ENCODE peak calls at places on chromosomes 6 and 20, in five cellular contexts. W, A, C, O and G are unnamed samples.

GRCh38 chr20:24289737-24290481 is 179.5 kb upstream of the SYNDIG1 start:
- DNase-seq in W (no peak), A (no peak), C (peak), O (no peak), G (no peak)

GRCh38 chr20:51338692-51339440 is 203.7 kb downstream of the NFATC2 start:
- DNase-seq in W (no peak), A (no peak), C (peak), O (no peak), G (no peak)

GRCh38 chr6:98992494-98992893 is 44.7 kb upstream of the FBXL4 start:
- DNase-seq in W (no peak), A (no peak), C (no peak), O (no peak), G (no peak)

GRCh38 chr20:57509665-57510237 is 15.2 kb downstream of the CTCFL start:
- DNase-seq in W (no peak), A (no peak), C (peak), O (no peak), G (no peak)

GRCh38 chr6:149013932-149014331 is 267.1 kb downstream of the UST start:
- DNase-seq in W (no peak), A (no peak), C (no peak), O (no peak), G (no peak)

GRCh38 chr20:62564456-62565245 is 77.7 kb upstream of the SLCO4A1 start:
- DNase-seq in W (no peak), A (no peak), C (no peak), O (no peak), G (no peak)

GRCh38 chr20:50317644-50318043 is 127.0 kb downstream of the CEBPB start:
- DNase-seq in W (no peak), A (no peak), C (no peak), O (peak), G (peak)

GRCh38 chr6:31727034-31727716 is 1.9 kb downstream of the DDAH2 start:
- DNase-seq in W (peak), A (peak), C (no peak), O (no peak), G (no peak)

GRCh38 chr6:107348224-107348623 is 111.1 kb downstream of the PDSS2 start:
- DNase-seq in W (no peak), A (no peak), C (peak), O (no peak), G (no peak)

GRCh38 chr20:24350923-24351368 is 118.5 kb upstream of the SYNDIG1 start:
- DNase-seq in W (no peak), A (no peak), C (peak), O (no peak), G (peak)

GRCh38 chr20:1624811-1625690 is 5.2 kb upstream of the SIRPB1 start:
- DNase-seq in W (no peak), A (no peak), C (no peak), O (no peak), G (no peak)

GRCh38 chr6:85041376-85041775 is 277.0 kb upstream of the TBX18 start:
- DNase-seq in W (no peak), A (no peak), C (no peak), O (no peak), G (no peak)

GRCh38 chr6:2749972-2750600 is 636 bp downstream of the MYLK4 start:
- DNase-seq in W (no peak), A (no peak), C (peak), O (peak), G (peak)

GRCh38 chr6:34189806-34190503 is 44.1 kb upstream of the GRM4 start:
- DNase-seq in W (peak), A (no peak), C (no peak), O (no peak), G (peak)

GRCh38 chr20:21053002-21053762 is 53.0 kb downstream of the LINC00237 start:
- DNase-seq in W (no peak), A (no peak), C (no peak), O (no peak), G (no peak)

GRCh38 chr6:118660218-118660569 is 8.8 kb upstream of the CEP85L start:
- DNase-seq in W (no peak), A (no peak), C (no peak), O (peak), G (no peak)

GRCh38 chr6:32267035-32267434 is 43.2 kb upstream of the NOTCH4 start:
- DNase-seq in W (no peak), A (no peak), C (no peak), O (no peak), G (no peak)

GRCh38 chr6:21208796-21209186 is 384.8 kb upstream of the SOX4 start:
- DNase-seq in W (no peak), A (no peak), C (no peak), O (peak), G (no peak)

GRCh38 chr6:25006565-25007001 is 70.8 kb upstream of the RIPOR2 start:
- DNase-seq in W (peak), A (no peak), C (peak), O (peak), G (peak)

GRCh38 chr6:89826029-89826528 is 3.6 kb upstream of the CASP8AP2 start:
- DNase-seq in W (no peak), A (no peak), C (peak), O (no peak), G (peak)

GRCh38 chr6:28585335-28585734 is 59.7 kb downstream of the GPX5 start:
- DNase-seq in W (no peak), A (no peak), C (peak), O (no peak), G (no peak)

GRCh38 chr20:16407251-16408067 is 165.8 kb downstream of the KIF16B start:
- DNase-seq in W (no peak), A (no peak), C (peak), O (no peak), G (no peak)

GRCh38 chr6:2940010-2940850 is 31.1 kb downstream of the SERPINB6 start:
- DNase-seq in W (no peak), A (no peak), C (no peak), O (no peak), G (peak)

GRCh38 chr6:7110092-7110792 is 2.5 kb downstream of the RREB1 start:
- DNase-seq in W (no peak), A (no peak), C (no peak), O (no peak), G (no peak)

GRCh38 chr20:32358632-32358882 is 426 bp downstream of the ASXL1 start:
- DNase-seq in W (no peak), A (no peak), C (no peak), O (no peak), G (no peak)

GRCh38 chr20:9518776-9519175 is 4.4 kb downstream of the LAMP5 start:
- DNase-seq in W (no peak), A (no peak), C (no peak), O (no peak), G (no peak)

GRCh38 chr6:129402244-129402643 is 307.7 kb downstream of the ARHGAP18 start:
- DNase-seq in W (no peak), A (no peak), C (peak), O (no peak), G (no peak)

GRCh38 chr20:21395666-21396044 is 1.7 kb downstream of the NKX2-4 start:
- DNase-seq in W (no peak), A (no peak), C (no peak), O (no peak), G (no peak)

GRCh38 chr6:132401120-132401940 is at the start of gene MOXD1:
- DNase-seq in W (peak), A (peak), C (peak), O (no peak), G (no peak)